ENCODE peak calls at places on chromosomes 11 and 22, in five cellular contexts. M is NCI-H2171 treated with DMSO at 0.1 percent for 48 hours; I is stimulated activated CD4-positive, alpha-beta T cell treated with anti-CD3 and anti-CD28 coated beads, Interleukin-1b, Interleukin-23, amount 100 ng/mL, for 24 hours; Z is activated CD4-positive, alpha-beta T cell treated with anti-CD3 and anti-CD28 coated beads for 1 hour; N is T-helper 22 cell. O is an unnamed sample.

GRCh38 chr22:22593964-22594656 is 35.0 kb upstream of the PRAME start:
- DNase-seq in N (no peak), Z (no peak), I (peak), M (peak), O (no peak)

GRCh38 chr11:60634151-60634550 is 65.3 kb upstream of the MS4A8 start:
- DNase-seq in N (no peak), I (no peak), M (no peak), Z (no peak), O (no peak)

GRCh38 chr11:124577664-124578427 is 8.0 kb downstream of the OR8A1 start:
- DNase-seq in Z (no peak), M (no peak), I (no peak), N (no peak), O (no peak)

GRCh38 chr11:126456089-126456488 is 100.6 kb downstream of the ST3GAL4 start:
- DNase-seq in N (no peak), M (no peak), Z (no peak), I (no peak), O (no peak)

GRCh38 chr11:30919389-30920172 is 333.4 kb upstream of the MPPED2 start:
- DNase-seq in M (no peak), Z (no peak), I (no peak), N (no peak), O (no peak)

GRCh38 chr22:34080501-34080900 is 160.2 kb upstream of the LARGE1 start:
- DNase-seq in I (no peak), Z (no peak), M (no peak), N (no peak), O (no peak)

GRCh38 chr22:23457586-23457985 is 122.5 kb downstream of the IGLL1 start:
- DNase-seq in M (no peak), I (no peak), N (no peak), Z (no peak), O (no peak)

GRCh38 chr11:65425971-65426838 is 3.6 kb downstream of the NEAT1 start:
- DNase-seq in M (no peak), Z (peak), I (no peak), N (no peak), O (no peak)

GRCh38 chr11:35367491-35367890 is 51.9 kb downstream of the SLC1A2 start:
- DNase-seq in I (no peak), M (no peak), Z (no peak), N (no peak), O (no peak)

GRCh38 chr11:114159320-114159719 is 99.8 kb downstream of the ZBTB16 start:
- DNase-seq in I (no peak), Z (no peak), M (no peak), N (no peak), O (no peak)

GRCh38 chr11:106331163-106331562 is 253.7 kb downstream of the AASDHPPT start:
- DNase-seq in N (no peak), I (no peak), M (no peak), Z (no peak), O (no peak)

GRCh38 chr22:29004647-29005371 is 56.8 kb downstream of the C22orf31 start:
- DNase-seq in I (no peak), M (no peak), Z (no peak), N (no peak), O (no peak)

GRCh38 chr22:26462051-26462450 is 21.5 kb downstream of the HPS4 start:
- DNase-seq in Z (no peak), M (no peak), N (no peak), I (no peak), O (no peak)

GRCh38 chr11:65298131-65298535 is 16.5 kb upstream of the CDC42EP2 start:
- DNase-seq in M (no peak), Z (no peak), N (no peak), I (no peak), O (no peak)

GRCh38 chr11:67418476-67419281 is 3.2 kb downstream of the CARNS1 start:
- DNase-seq in Z (no peak), M (no peak), I (no peak), N (no peak), O (no peak)